ENCODE peak calls at places on chromosomes 11 and 22, in four cellular contexts. D is fibroblast of lung, Q is psoas muscle, P is ovary. S is an unnamed sample.

GRCh38 chr22:39556970-39557811 is 13.4 kb upstream of the CACNA1I start:
- DNase-seq in D (peak), Q (no peak), P (peak), S (no peak)

GRCh38 chr11:82680252-82680651 is 53.4 kb downstream of the FAM181B start:
- DNase-seq in P (no peak), Q (no peak), D (no peak), S (no peak)

GRCh38 chr22:30816413-30816812 is 121.7 kb downstream of the OSBP2 start:
- DNase-seq in D (no peak), P (no peak), Q (no peak), S (no peak)

GRCh38 chr11:94885133-94885532 is 88.2 kb downstream of the CWC15 start:
- DNase-seq in D (no peak), Q (no peak), P (no peak), S (no peak)

GRCh38 chr11:58075781-58076180 is 45.0 kb downstream of the OR6Q1 start:
- DNase-seq in Q (no peak), D (peak), P (no peak), S (no peak)

GRCh38 chr11:126839496-126839895 is 161.1 kb downstream of the KIRREL3 start:
- DNase-seq in D (no peak), Q (no peak), P (no peak), S (no peak)

GRCh38 chr22:35564975-35565867 is 24.6 kb downstream of the RASD2 start:
- DNase-seq in D (peak), Q (no peak), P (no peak), S (no peak)

GRCh38 chr22:46801826-46802607 is 39.6 kb downstream of the TBC1D22A start:
- DNase-seq in Q (no peak), D (no peak), P (no peak), S (no peak)

GRCh38 chr11:369336-370018 is at the start of gene B4GALNT4:
- DNase-seq in P (peak), Q (peak), D (no peak), S (no peak)

GRCh38 chr11:99316761-99317475 is 296.2 kb downstream of the CNTN5 start:
- DNase-seq in P (no peak), D (peak), Q (no peak), S (no peak)

GRCh38 chr11:10540915-10541591 is at the start of gene RNF141:
- DNase-seq in D (peak), Q (peak), P (peak), S (peak)

GRCh38 chr11:108122166-108122628 is 830 bp downstream of the ACAT1 start:
- DNase-seq in Q (no peak), P (no peak), D (peak), S (no peak)

GRCh38 chr22:37088108-37088605 is 21.4 kb downstream of the TMPRSS6 start:
- DNase-seq in D (no peak), P (no peak), Q (no peak), S (no peak)

GRCh38 chr11:7892751-7893356 is 38.2 kb downstream of the OR10A6 start:
- DNase-seq in D (peak), P (no peak), Q (no peak), S (no peak)

GRCh38 chr11:122743949-122744876 is 88.7 kb downstream of the UBASH3B start:
- DNase-seq in D (no peak), P (no peak), Q (no peak), S (no peak)

GRCh38 chr11:31958086-31958735 is 132.7 kb upstream of the RCN1 start:
- DNase-seq in P (peak), D (peak), Q (peak), S (peak)

GRCh38 chr11:67384851-67385366 is 6.9 kb upstream of the RAD9A start:
- DNase-seq in Q (no peak), P (no peak), D (peak), S (no peak)

GRCh38 chr11:69417211-69418085 is 64.0 kb upstream of the LINC01488 start:
- DNase-seq in D (no peak), Q (no peak), P (no peak), S (no peak)

GRCh38 chr11:46120361-46120710 is 918 bp downstream of the PHF21A start:
- DNase-seq in Q (peak), P (peak), D (no peak), S (no peak)

GRCh38 chr11:13174090-13174489 is 103.5 kb upstream of the BMAL1 start:
- DNase-seq in P (no peak), D (peak), Q (no peak), S (no peak)

GRCh38 chr22:22909605-22910271 is 22.1 kb downstream of the IGLL5 start:
- DNase-seq in P (no peak), Q (no peak), D (no peak), S (no peak)

GRCh38 chr22:40466976-40467375 is 96.6 kb downstream of the SGSM3 start:
- DNase-seq in D (no peak), Q (no peak), P (no peak), S (no peak)

GRCh38 chr22:49088801-49089791 is 738.6 kb downstream of the BRD1 start:
- DNase-seq in Q (no peak), P (peak), D (no peak), S (no peak)

GRCh38 chr11:95074806-95075563 is 8.3 kb downstream of the SRSF8 start:
- DNase-seq in P (peak), Q (peak), D (peak), S (no peak)

GRCh38 chr22:32677876-32678275 is 123.6 kb upstream of the TIMP3 start:
- DNase-seq in Q (no peak), D (no peak), P (no peak), S (no peak)

GRCh38 chr11:35598254-35599125 is 19.8 kb upstream of the FJX1 start:
- DNase-seq in Q (no peak), D (no peak), P (no peak), S (no peak)

GRCh38 chr11:96272542-96273306 is 70.3 kb downstream of the MAML2 start:
- DNase-seq in P (no peak), D (peak), Q (no peak), S (no peak)

GRCh38 chr11:27227744-27228143 is 135.3 kb downstream of the CCDC34 start:
- DNase-seq in Q (no peak), D (no peak), P (no peak), S (no peak)

GRCh38 chr11:35879361-35879760 is 64.5 kb upstream of the LDLRAD3 start:
- DNase-seq in Q (no peak), P (no peak), D (no peak), S (no peak)

GRCh38 chr22:46815132-46815531 is 52.7 kb downstream of the TBC1D22A start:
- DNase-seq in P (no peak), Q (no peak), D (no peak), S (no peak)

GRCh38 chr11:116579857-116580727 is 192.7 kb downstream of the BUD13 start:
- DNase-seq in Q (no peak), D (no peak), P (no peak), S (no peak)

GRCh38 chr22:39234867-39235687 is 9.7 kb downstream of the PDGFB start:
- DNase-seq in D (no peak), Q (peak), P (no peak), S (no peak)

GRCh38 chr22:21686634-21687393 is 21.0 kb downstream of the PPIL2 start:
- DNase-seq in P (no peak), D (no peak), Q (no peak), S (no peak)

GRCh38 chr11:79430280-79430679 is 10.6 kb downstream of the TENM4 start:
- DNase-seq in D (no peak), Q (no peak), P (no peak), S (no peak)

GRCh38 chr11:79428406-79428805 is 12.4 kb downstream of the TENM4 start:
- DNase-seq in D (peak), P (no peak), Q (no peak), S (no peak)

GRCh38 chr11:79425463-79425862 is 15.4 kb downstream of the TENM4 start:
- DNase-seq in P (no peak), D (no peak), Q (no peak), S (no peak)

GRCh38 chr11:79423736-79424135 is 17.1 kb downstream of the TENM4 start:
- DNase-seq in D (no peak), Q (no peak), P (no peak), S (no peak)

GRCh38 chr11:79427126-79427525 is 13.7 kb downstream of the TENM4 start:
- DNase-seq in Q (no peak), D (no peak), P (no peak), S (no peak)
- H3K4me3 ChIP-seq in Q (no peak), D (no peak), P (no peak), S (no peak)

DNA sequence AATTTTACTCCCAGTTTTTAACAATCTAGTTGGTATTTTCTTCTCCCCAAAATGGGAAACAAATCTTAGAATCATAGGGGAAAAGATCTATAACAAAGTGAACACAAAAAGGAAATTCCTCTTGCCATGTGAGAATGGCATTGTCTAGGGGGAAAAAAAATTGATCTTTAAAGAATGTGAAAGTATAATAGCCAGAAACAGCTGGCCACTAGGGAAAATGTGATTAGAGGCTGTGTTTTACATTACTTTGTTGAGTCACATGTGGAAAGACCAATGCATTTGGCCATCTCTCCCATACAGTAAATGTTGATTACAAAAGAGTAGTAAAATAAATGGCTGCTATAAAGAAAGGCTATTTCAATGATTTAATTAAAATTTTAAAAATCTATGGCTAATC is 30.7 kb downstream of the CHEK2 start:
- DNase-seq in Q (no peak), D (peak), P (no peak), S (no peak)
- H3K4me3 ChIP-seq in Q (peak), D (peak), P (no peak), S (no peak)

DNA sequence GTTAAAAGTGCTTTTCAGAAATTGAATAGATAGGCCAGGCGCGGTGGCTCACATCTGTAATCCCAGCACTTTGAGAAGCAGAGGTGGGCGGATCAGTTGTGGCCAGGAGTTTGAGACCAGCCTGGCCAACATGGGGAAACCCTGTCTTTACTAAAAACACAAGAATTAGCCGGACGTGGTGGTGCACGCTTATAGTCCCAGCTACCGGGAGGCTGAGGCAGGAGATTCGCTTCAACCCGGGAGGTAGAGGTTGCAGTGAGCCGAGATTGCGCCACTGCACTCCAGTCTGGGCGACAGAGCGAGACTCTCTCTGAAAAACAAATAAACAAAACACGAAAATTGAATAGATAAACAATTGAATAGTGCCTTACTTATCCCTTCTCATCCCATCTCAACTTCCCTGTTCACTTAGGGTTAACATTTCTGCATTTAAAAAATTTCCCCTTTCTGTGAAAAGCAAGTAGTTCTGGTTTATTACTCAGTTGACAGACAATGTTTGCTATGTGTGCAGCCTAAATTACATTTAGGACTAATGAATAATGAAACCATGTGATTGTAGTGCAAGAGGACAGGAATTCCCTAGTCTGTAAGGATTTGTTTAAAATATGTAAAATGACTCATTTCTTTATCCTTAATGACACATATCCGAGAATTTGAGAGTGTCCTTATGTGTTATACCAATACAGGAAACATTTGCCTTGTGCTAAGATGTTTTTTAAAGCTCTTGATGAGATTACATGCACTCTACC is 6.0 kb downstream of the RNF169 start:
- DNase-seq in P (no peak), Q (no peak), D (peak), S (no peak)
- H3K4me3 ChIP-seq in P (no peak), Q (no peak), D (no peak), S (no peak)

GRCh38 chr11:128627666-128628342 is 40.4 kb upstream of the ETS1 start:
- DNase-seq in Q (no peak), P (no peak), D (no peak), S (no peak)

GRCh38 chr11:128630367-128631230 is 43.2 kb upstream of the ETS1 start:
- DNase-seq in P (peak), D (peak), Q (peak), S (peak)

GRCh38 chr11:128628343-128628673 is 41.0 kb upstream of the ETS1 start:
- DNase-seq in D (no peak), Q (no peak), P (no peak), S (no peak)

GRCh38 chr11:128628686-128629085 is 41.3 kb upstream of the ETS1 start:
- DNase-seq in P (no peak), Q (no peak), D (no peak), S (no peak)

DNA sequence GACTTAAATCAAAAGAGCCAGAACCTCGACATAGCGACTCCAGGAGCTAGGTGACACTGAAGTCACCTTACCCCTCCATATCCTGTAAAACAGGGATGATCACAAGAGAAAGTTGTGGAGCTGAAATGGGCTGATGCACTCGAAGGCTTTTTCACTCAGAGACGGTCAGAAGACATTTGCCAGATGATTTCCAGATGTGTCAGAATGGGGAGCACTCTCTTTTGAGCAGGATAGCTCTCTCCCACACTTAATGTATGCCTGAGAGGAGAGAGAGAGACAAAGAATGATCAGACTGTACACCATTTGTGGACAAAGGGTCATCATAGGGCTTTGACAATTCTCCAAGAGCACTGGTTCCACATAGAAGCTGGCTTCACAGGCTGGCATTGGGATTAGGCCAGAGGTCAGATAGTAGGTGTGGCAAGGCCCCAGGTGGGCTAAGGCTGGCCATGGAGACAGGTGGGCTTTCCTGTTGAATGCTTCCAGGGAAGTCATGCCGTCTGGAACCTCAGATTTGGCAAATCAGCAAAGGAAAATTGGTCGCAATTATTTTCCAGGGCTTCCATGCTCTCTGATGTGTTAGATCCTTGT is 42.3 kb upstream of the ETS1 start:
- DNase-seq in D (no peak), Q (no peak), P (no peak), S (no peak)
- H3K4me3 ChIP-seq in D (no peak), Q (no peak), P (no peak), S (no peak)

GRCh38 chr11:128516886-128517285 is 70.5 kb downstream of the ETS1 start:
- DNase-seq in Q (no peak), P (no peak), D (no peak), S (no peak)

GRCh38 chr11:128516467-128516778 is 70.9 kb downstream of the ETS1 start:
- DNase-seq in Q (no peak), D (no peak), P (no peak), S (no peak)

GRCh38 chr11:128519353-128519752 is 68.0 kb downstream of the ETS1 start:
- DNase-seq in P (no peak), Q (no peak), D (peak), S (no peak)

GRCh38 chr11:128518493-128519207 is 68.7 kb downstream of the ETS1 start:
- DNase-seq in Q (no peak), P (no peak), D (peak), S (no peak)

GRCh38 chr11:128517457-128518230 is 69.7 kb downstream of the ETS1 start:
- DNase-seq in Q (no peak), D (no peak), P (no peak), S (no peak)
- H3K4me3 ChIP-seq in Q (peak), D (peak), P (no peak), S (no peak)

DNA sequence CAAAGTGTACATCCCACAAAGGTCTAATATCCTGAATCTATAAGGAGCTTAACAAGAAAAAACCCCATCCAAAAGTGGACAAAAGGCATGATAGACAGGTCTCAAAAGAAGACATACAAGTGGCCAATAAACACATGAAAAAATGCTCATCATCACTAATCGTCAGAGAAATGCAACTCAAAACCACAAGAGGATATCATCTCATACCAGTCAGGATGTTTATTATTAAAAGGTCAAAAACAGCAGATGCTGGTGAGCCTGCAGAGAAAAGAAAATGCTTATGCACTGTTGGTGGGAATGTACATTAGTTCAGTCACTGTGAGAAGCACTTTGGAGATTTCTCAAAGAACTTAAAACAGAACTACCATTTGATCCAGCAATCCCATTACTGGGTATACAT is 12.7 kb downstream of the LGALS12 start:
- DNase-seq in D (peak), P (no peak), Q (no peak), S (no peak)
- H3K4me3 ChIP-seq in D (no peak), P (no peak), Q (no peak), S (no peak)

DNA sequence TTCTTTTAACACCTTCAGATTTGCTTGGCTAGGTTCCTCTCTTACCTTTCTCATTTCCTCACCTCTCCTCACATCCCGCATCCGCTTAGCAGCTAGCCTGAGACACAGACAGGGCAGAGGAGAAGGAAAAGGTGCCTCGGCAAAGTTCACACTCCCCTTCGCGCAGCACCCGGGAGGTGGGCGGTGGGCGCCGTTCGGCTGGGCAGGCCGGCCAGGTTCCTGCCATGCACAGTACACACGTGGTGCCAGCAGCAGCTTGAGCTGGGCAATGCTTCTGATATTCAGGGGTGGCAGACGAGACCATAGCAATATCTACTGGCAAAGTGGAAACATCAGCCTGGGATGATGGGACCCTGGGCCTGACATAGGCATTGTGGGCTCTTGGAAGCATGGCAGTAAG is 3.3 kb downstream of the NTM start:
- DNase-seq in P (no peak), Q (no peak), D (no peak), S (no peak)
- H3K4me3 ChIP-seq in P (no peak), Q (no peak), D (no peak), S (no peak)